ENCODE peak calls at places on chromosomes 13 and 19, in eight cellular contexts. One of them, this sample, is unnamed.

GRCh38 chr13:110444226-110444653 is 117.3 kb downstream of the RAB20 start:
- DNase-seq in T follicular helper cell: no peak
- DNase-seq in endothelial cell: no peak
- DNase-seq in left colon: no peak
- DNase-seq in central memory CD8-positive, alpha-beta T cell: no peak
- DNase-seq in stimulated activated CD4-positive, alpha-beta T cell treated with anti-CD3 and anti-CD28 coated beads, Interleukin-12 subunit alpha, Interleukin-12 subunit beta, amount 100 ng/mL, for 24 hours: no peak
- DNase-seq in activated naive CD8-positive, alpha-beta T cell treated with anti-CD3 and anti-CD28 coated beads, Interleukin-2, amount 10 ng/mL, durations not matched to agents 7 days and 5 days: no peak
- DNase-seq in hypothalamus: no peak
- DNase-seq in this sample: no peak

GRCh38 chr19:51142119-51142518 is at the start of gene SIGLEC7:
- DNase-seq in T follicular helper cell: no peak
- DNase-seq in endothelial cell: no peak
- DNase-seq in left colon: no peak
- DNase-seq in central memory CD8-positive, alpha-beta T cell: no peak
- DNase-seq in stimulated activated CD4-positive, alpha-beta T cell treated with anti-CD3 and anti-CD28 coated beads, Interleukin-12 subunit alpha, Interleukin-12 subunit beta, amount 100 ng/mL, for 24 hours: no peak
- DNase-seq in activated naive CD8-positive, alpha-beta T cell treated with anti-CD3 and anti-CD28 coated beads, Interleukin-2, amount 10 ng/mL, durations not matched to agents 7 days and 5 days: no peak
- DNase-seq in hypothalamus: peak
- DNase-seq in this sample: no peak

GRCh38 chr19:13040232-13040915 is 45.1 kb downstream of the NFIX start:
- DNase-seq in T follicular helper cell: no peak
- DNase-seq in endothelial cell: no peak
- DNase-seq in left colon: no peak
- DNase-seq in central memory CD8-positive, alpha-beta T cell: no peak
- DNase-seq in stimulated activated CD4-positive, alpha-beta T cell treated with anti-CD3 and anti-CD28 coated beads, Interleukin-12 subunit alpha, Interleukin-12 subunit beta, amount 100 ng/mL, for 24 hours: no peak
- DNase-seq in activated naive CD8-positive, alpha-beta T cell treated with anti-CD3 and anti-CD28 coated beads, Interleukin-2, amount 10 ng/mL, durations not matched to agents 7 days and 5 days: no peak
- DNase-seq in hypothalamus: no peak
- DNase-seq in this sample: no peak

GRCh38 chr13:97140611-97141010 is 81.5 kb upstream of the MBNL2 start:
- DNase-seq in T follicular helper cell: no peak
- DNase-seq in endothelial cell: no peak
- DNase-seq in left colon: no peak
- DNase-seq in central memory CD8-positive, alpha-beta T cell: no peak
- DNase-seq in stimulated activated CD4-positive, alpha-beta T cell treated with anti-CD3 and anti-CD28 coated beads, Interleukin-12 subunit alpha, Interleukin-12 subunit beta, amount 100 ng/mL, for 24 hours: no peak
- DNase-seq in activated naive CD8-positive, alpha-beta T cell treated with anti-CD3 and anti-CD28 coated beads, Interleukin-2, amount 10 ng/mL, durations not matched to agents 7 days and 5 days: no peak
- DNase-seq in hypothalamus: no peak
- DNase-seq in this sample: no peak

GRCh38 chr19:3851254-3852176 is 17.3 kb downstream of the ZFR2 start:
- DNase-seq in T follicular helper cell: no peak
- DNase-seq in endothelial cell: no peak
- DNase-seq in left colon: no peak
- DNase-seq in central memory CD8-positive, alpha-beta T cell: no peak
- DNase-seq in stimulated activated CD4-positive, alpha-beta T cell treated with anti-CD3 and anti-CD28 coated beads, Interleukin-12 subunit alpha, Interleukin-12 subunit beta, amount 100 ng/mL, for 24 hours: no peak
- DNase-seq in activated naive CD8-positive, alpha-beta T cell treated with anti-CD3 and anti-CD28 coated beads, Interleukin-2, amount 10 ng/mL, durations not matched to agents 7 days and 5 days: no peak
- DNase-seq in hypothalamus: no peak
- DNase-seq in this sample: no peak

GRCh38 chr19:1590641-1591397 is 1.8 kb downstream of the MBD3 start:
- DNase-seq in T follicular helper cell: no peak
- DNase-seq in endothelial cell: no peak
- DNase-seq in left colon: no peak
- DNase-seq in central memory CD8-positive, alpha-beta T cell: no peak
- DNase-seq in stimulated activated CD4-positive, alpha-beta T cell treated with anti-CD3 and anti-CD28 coated beads, Interleukin-12 subunit alpha, Interleukin-12 subunit beta, amount 100 ng/mL, for 24 hours: no peak
- DNase-seq in activated naive CD8-positive, alpha-beta T cell treated with anti-CD3 and anti-CD28 coated beads, Interleukin-2, amount 10 ng/mL, durations not matched to agents 7 days and 5 days: peak
- DNase-seq in hypothalamus: no peak
- DNase-seq in this sample: peak

GRCh38 chr13:40910324-40911050 is 108.6 kb downstream of the ELF1 start:
- DNase-seq in T follicular helper cell: no peak
- DNase-seq in endothelial cell: no peak
- DNase-seq in left colon: no peak
- DNase-seq in central memory CD8-positive, alpha-beta T cell: no peak
- DNase-seq in stimulated activated CD4-positive, alpha-beta T cell treated with anti-CD3 and anti-CD28 coated beads, Interleukin-12 subunit alpha, Interleukin-12 subunit beta, amount 100 ng/mL, for 24 hours: no peak
- DNase-seq in activated naive CD8-positive, alpha-beta T cell treated with anti-CD3 and anti-CD28 coated beads, Interleukin-2, amount 10 ng/mL, durations not matched to agents 7 days and 5 days: no peak
- DNase-seq in hypothalamus: no peak
- DNase-seq in this sample: no peak

GRCh38 chr19:12521996-12522395 is 29.3 kb downstream of the ZNF564 start:
- DNase-seq in T follicular helper cell: no peak
- DNase-seq in endothelial cell: no peak
- DNase-seq in left colon: no peak
- DNase-seq in central memory CD8-positive, alpha-beta T cell: no peak
- DNase-seq in stimulated activated CD4-positive, alpha-beta T cell treated with anti-CD3 and anti-CD28 coated beads, Interleukin-12 subunit alpha, Interleukin-12 subunit beta, amount 100 ng/mL, for 24 hours: no peak
- DNase-seq in activated naive CD8-positive, alpha-beta T cell treated with anti-CD3 and anti-CD28 coated beads, Interleukin-2, amount 10 ng/mL, durations not matched to agents 7 days and 5 days: no peak
- DNase-seq in hypothalamus: no peak
- DNase-seq in this sample: no peak

GRCh38 chr19:53942001-53942786 is 20.5 kb upstream of the CACNG8 start:
- DNase-seq in T follicular helper cell: no peak
- DNase-seq in endothelial cell: peak
- DNase-seq in left colon: no peak
- DNase-seq in central memory CD8-positive, alpha-beta T cell: no peak
- DNase-seq in stimulated activated CD4-positive, alpha-beta T cell treated with anti-CD3 and anti-CD28 coated beads, Interleukin-12 subunit alpha, Interleukin-12 subunit beta, amount 100 ng/mL, for 24 hours: no peak
- DNase-seq in activated naive CD8-positive, alpha-beta T cell treated with anti-CD3 and anti-CD28 coated beads, Interleukin-2, amount 10 ng/mL, durations not matched to agents 7 days and 5 days: peak
- DNase-seq in hypothalamus: no peak
- DNase-seq in this sample: no peak

GRCh38 chr19:57192064-57192395 is 730 bp downstream of the ZNF264 start:
- DNase-seq in T follicular helper cell: no peak
- DNase-seq in endothelial cell: no peak
- DNase-seq in left colon: no peak
- DNase-seq in central memory CD8-positive, alpha-beta T cell: no peak
- DNase-seq in stimulated activated CD4-positive, alpha-beta T cell treated with anti-CD3 and anti-CD28 coated beads, Interleukin-12 subunit alpha, Interleukin-12 subunit beta, amount 100 ng/mL, for 24 hours: no peak
- DNase-seq in activated naive CD8-positive, alpha-beta T cell treated with anti-CD3 and anti-CD28 coated beads, Interleukin-2, amount 10 ng/mL, durations not matched to agents 7 days and 5 days: no peak
- DNase-seq in hypothalamus: no peak
- DNase-seq in this sample: no peak

GRCh38 chr19:13033244-13033643 is 38.0 kb downstream of the NFIX start:
- DNase-seq in T follicular helper cell: no peak
- DNase-seq in endothelial cell: no peak
- DNase-seq in left colon: no peak
- DNase-seq in central memory CD8-positive, alpha-beta T cell: no peak
- DNase-seq in stimulated activated CD4-positive, alpha-beta T cell treated with anti-CD3 and anti-CD28 coated beads, Interleukin-12 subunit alpha, Interleukin-12 subunit beta, amount 100 ng/mL, for 24 hours: no peak
- DNase-seq in activated naive CD8-positive, alpha-beta T cell treated with anti-CD3 and anti-CD28 coated beads, Interleukin-2, amount 10 ng/mL, durations not matched to agents 7 days and 5 days: no peak
- DNase-seq in hypothalamus: no peak
- DNase-seq in this sample: no peak

GRCh38 chr19:49679832-49680472 is 2.9 kb downstream of the PRMT1 start:
- DNase-seq in T follicular helper cell: no peak
- DNase-seq in endothelial cell: no peak
- DNase-seq in left colon: no peak
- DNase-seq in central memory CD8-positive, alpha-beta T cell: no peak
- DNase-seq in stimulated activated CD4-positive, alpha-beta T cell treated with anti-CD3 and anti-CD28 coated beads, Interleukin-12 subunit alpha, Interleukin-12 subunit beta, amount 100 ng/mL, for 24 hours: no peak
- DNase-seq in activated naive CD8-positive, alpha-beta T cell treated with anti-CD3 and anti-CD28 coated beads, Interleukin-2, amount 10 ng/mL, durations not matched to agents 7 days and 5 days: no peak
- DNase-seq in hypothalamus: no peak
- DNase-seq in this sample: no peak

GRCh38 chr19:38003427-38004099 is 96.6 kb downstream of the SIPA1L3 start:
- DNase-seq in T follicular helper cell: no peak
- DNase-seq in endothelial cell: peak
- DNase-seq in left colon: peak
- DNase-seq in central memory CD8-positive, alpha-beta T cell: no peak
- DNase-seq in stimulated activated CD4-positive, alpha-beta T cell treated with anti-CD3 and anti-CD28 coated beads, Interleukin-12 subunit alpha, Interleukin-12 subunit beta, amount 100 ng/mL, for 24 hours: no peak
- DNase-seq in activated naive CD8-positive, alpha-beta T cell treated with anti-CD3 and anti-CD28 coated beads, Interleukin-2, amount 10 ng/mL, durations not matched to agents 7 days and 5 days: no peak
- DNase-seq in hypothalamus: peak
- DNase-seq in this sample: peak

GRCh38 chr13:113973218-113974164 is at the start of gene C13orf46:
- DNase-seq in T follicular helper cell: no peak
- DNase-seq in endothelial cell: no peak
- DNase-seq in left colon: peak
- DNase-seq in central memory CD8-positive, alpha-beta T cell: no peak
- DNase-seq in stimulated activated CD4-positive, alpha-beta T cell treated with anti-CD3 and anti-CD28 coated beads, Interleukin-12 subunit alpha, Interleukin-12 subunit beta, amount 100 ng/mL, for 24 hours: no peak
- DNase-seq in activated naive CD8-positive, alpha-beta T cell treated with anti-CD3 and anti-CD28 coated beads, Interleukin-2, amount 10 ng/mL, durations not matched to agents 7 days and 5 days: no peak
- DNase-seq in hypothalamus: no peak
- DNase-seq in this sample: no peak

GRCh38 chr13:113774177-113775107 is 15.4 kb downstream of the TMEM255B start:
- DNase-seq in T follicular helper cell: no peak
- DNase-seq in endothelial cell: no peak
- DNase-seq in left colon: no peak
- DNase-seq in central memory CD8-positive, alpha-beta T cell: no peak
- DNase-seq in stimulated activated CD4-positive, alpha-beta T cell treated with anti-CD3 and anti-CD28 coated beads, Interleukin-12 subunit alpha, Interleukin-12 subunit beta, amount 100 ng/mL, for 24 hours: no peak
- DNase-seq in activated naive CD8-positive, alpha-beta T cell treated with anti-CD3 and anti-CD28 coated beads, Interleukin-2, amount 10 ng/mL, durations not matched to agents 7 days and 5 days: no peak
- DNase-seq in hypothalamus: no peak
- DNase-seq in this sample: no peak

GRCh38 chr19:58499021-58499927 is 12.5 kb downstream of the SLC27A5 start:
- DNase-seq in T follicular helper cell: peak
- DNase-seq in endothelial cell: peak
- DNase-seq in left colon: peak
- DNase-seq in central memory CD8-positive, alpha-beta T cell: peak
- DNase-seq in stimulated activated CD4-positive, alpha-beta T cell treated with anti-CD3 and anti-CD28 coated beads, Interleukin-12 subunit alpha, Interleukin-12 subunit beta, amount 100 ng/mL, for 24 hours: peak
- DNase-seq in activated naive CD8-positive, alpha-beta T cell treated with anti-CD3 and anti-CD28 coated beads, Interleukin-2, amount 10 ng/mL, durations not matched to agents 7 days and 5 days: peak
- DNase-seq in hypothalamus: peak
- DNase-seq in this sample: peak

GRCh38 chr13:102185375-102185984 is 216.4 kb downstream of the FGF14 start:
- DNase-seq in T follicular helper cell: no peak
- DNase-seq in endothelial cell: no peak
- DNase-seq in left colon: no peak
- DNase-seq in central memory CD8-positive, alpha-beta T cell: no peak
- DNase-seq in stimulated activated CD4-positive, alpha-beta T cell treated with anti-CD3 and anti-CD28 coated beads, Interleukin-12 subunit alpha, Interleukin-12 subunit beta, amount 100 ng/mL, for 24 hours: no peak
- DNase-seq in activated naive CD8-positive, alpha-beta T cell treated with anti-CD3 and anti-CD28 coated beads, Interleukin-2, amount 10 ng/mL, durations not matched to agents 7 days and 5 days: no peak
- DNase-seq in hypothalamus: no peak
- DNase-seq in this sample: no peak

GRCh38 chr13:104477256-104477655 is 1411.0 kb upstream of the SLC10A2 start:
- DNase-seq in T follicular helper cell: no peak
- DNase-seq in endothelial cell: no peak
- DNase-seq in left colon: no peak
- DNase-seq in central memory CD8-positive, alpha-beta T cell: no peak
- DNase-seq in stimulated activated CD4-positive, alpha-beta T cell treated with anti-CD3 and anti-CD28 coated beads, Interleukin-12 subunit alpha, Interleukin-12 subunit beta, amount 100 ng/mL, for 24 hours: no peak
- DNase-seq in activated naive CD8-positive, alpha-beta T cell treated with anti-CD3 and anti-CD28 coated beads, Interleukin-2, amount 10 ng/mL, durations not matched to agents 7 days and 5 days: no peak
- DNase-seq in hypothalamus: no peak
- DNase-seq in this sample: no peak

GRCh38 chr13:23505007-23505406 is 65.2 kb upstream of the TNFRSF19 start:
- DNase-seq in T follicular helper cell: no peak
- DNase-seq in endothelial cell: no peak
- DNase-seq in left colon: no peak
- DNase-seq in central memory CD8-positive, alpha-beta T cell: no peak
- DNase-seq in stimulated activated CD4-positive, alpha-beta T cell treated with anti-CD3 and anti-CD28 coated beads, Interleukin-12 subunit alpha, Interleukin-12 subunit beta, amount 100 ng/mL, for 24 hours: no peak
- DNase-seq in activated naive CD8-positive, alpha-beta T cell treated with anti-CD3 and anti-CD28 coated beads, Interleukin-2, amount 10 ng/mL, durations not matched to agents 7 days and 5 days: no peak
- DNase-seq in hypothalamus: no peak
- DNase-seq in this sample: no peak

GRCh38 chr13:81396172-81396571 is 1055.2 kb upstream of the SPRY2 start:
- DNase-seq in T follicular helper cell: no peak
- DNase-seq in endothelial cell: no peak
- DNase-seq in left colon: no peak
- DNase-seq in central memory CD8-positive, alpha-beta T cell: no peak
- DNase-seq in stimulated activated CD4-positive, alpha-beta T cell treated with anti-CD3 and anti-CD28 coated beads, Interleukin-12 subunit alpha, Interleukin-12 subunit beta, amount 100 ng/mL, for 24 hours: no peak
- DNase-seq in activated naive CD8-positive, alpha-beta T cell treated with anti-CD3 and anti-CD28 coated beads, Interleukin-2, amount 10 ng/mL, durations not matched to agents 7 days and 5 days: no peak
- DNase-seq in hypothalamus: no peak
- DNase-seq in this sample: no peak

GRCh38 chr19:48964205-48965032 is 690 bp upstream of the FTL start:
- DNase-seq in T follicular helper cell: no peak
- DNase-seq in endothelial cell: no peak
- DNase-seq in left colon: no peak
- DNase-seq in central memory CD8-positive, alpha-beta T cell: no peak
- DNase-seq in stimulated activated CD4-positive, alpha-beta T cell treated with anti-CD3 and anti-CD28 coated beads, Interleukin-12 subunit alpha, Interleukin-12 subunit beta, amount 100 ng/mL, for 24 hours: no peak
- DNase-seq in activated naive CD8-positive, alpha-beta T cell treated with anti-CD3 and anti-CD28 coated beads, Interleukin-2, amount 10 ng/mL, durations not matched to agents 7 days and 5 days: no peak
- DNase-seq in hypothalamus: no peak
- DNase-seq in this sample: no peak

GRCh38 chr13:31801088-31801487 is 61.8 kb downstream of the RXFP2 start:
- DNase-seq in T follicular helper cell: no peak
- DNase-seq in endothelial cell: no peak
- DNase-seq in left colon: no peak
- DNase-seq in central memory CD8-positive, alpha-beta T cell: no peak
- DNase-seq in stimulated activated CD4-positive, alpha-beta T cell treated with anti-CD3 and anti-CD28 coated beads, Interleukin-12 subunit alpha, Interleukin-12 subunit beta, amount 100 ng/mL, for 24 hours: no peak
- DNase-seq in activated naive CD8-positive, alpha-beta T cell treated with anti-CD3 and anti-CD28 coated beads, Interleukin-2, amount 10 ng/mL, durations not matched to agents 7 days and 5 days: no peak
- DNase-seq in hypothalamus: no peak
- DNase-seq in this sample: no peak

GRCh38 chr13:98291658-98292057 is 114.6 kb upstream of the RNF113B start:
- DNase-seq in T follicular helper cell: no peak
- DNase-seq in endothelial cell: no peak
- DNase-seq in left colon: no peak
- DNase-seq in central memory CD8-positive, alpha-beta T cell: no peak
- DNase-seq in stimulated activated CD4-positive, alpha-beta T cell treated with anti-CD3 and anti-CD28 coated beads, Interleukin-12 subunit alpha, Interleukin-12 subunit beta, amount 100 ng/mL, for 24 hours: no peak
- DNase-seq in activated naive CD8-positive, alpha-beta T cell treated with anti-CD3 and anti-CD28 coated beads, Interleukin-2, amount 10 ng/mL, durations not matched to agents 7 days and 5 days: no peak
- DNase-seq in hypothalamus: no peak
- DNase-seq in this sample: no peak

GRCh38 chr13:30371649-30372265 is 50.5 kb upstream of the UBE2L5 start:
- DNase-seq in T follicular helper cell: peak
- DNase-seq in endothelial cell: no peak
- DNase-seq in left colon: peak
- DNase-seq in central memory CD8-positive, alpha-beta T cell: peak
- DNase-seq in stimulated activated CD4-positive, alpha-beta T cell treated with anti-CD3 and anti-CD28 coated beads, Interleukin-12 subunit alpha, Interleukin-12 subunit beta, amount 100 ng/mL, for 24 hours: no peak
- DNase-seq in activated naive CD8-positive, alpha-beta T cell treated with anti-CD3 and anti-CD28 coated beads, Interleukin-2, amount 10 ng/mL, durations not matched to agents 7 days and 5 days: peak
- DNase-seq in hypothalamus: no peak
- DNase-seq in this sample: no peak

GRCh38 chr19:19650331-19650730 is 6.9 kb upstream of the GMIP start:
- DNase-seq in T follicular helper cell: no peak
- DNase-seq in endothelial cell: no peak
- DNase-seq in left colon: no peak
- DNase-seq in central memory CD8-positive, alpha-beta T cell: no peak
- DNase-seq in stimulated activated CD4-positive, alpha-beta T cell treated with anti-CD3 and anti-CD28 coated beads, Interleukin-12 subunit alpha, Interleukin-12 subunit beta, amount 100 ng/mL, for 24 hours: no peak
- DNase-seq in activated naive CD8-positive, alpha-beta T cell treated with anti-CD3 and anti-CD28 coated beads, Interleukin-2, amount 10 ng/mL, durations not matched to agents 7 days and 5 days: no peak
- DNase-seq in hypothalamus: no peak
- DNase-seq in this sample: no peak

GRCh38 chr19:49231389-49231788 is 73.8 kb downstream of the TRPM4 start:
- DNase-seq in T follicular helper cell: no peak
- DNase-seq in endothelial cell: no peak
- DNase-seq in left colon: no peak
- DNase-seq in central memory CD8-positive, alpha-beta T cell: no peak
- DNase-seq in stimulated activated CD4-positive, alpha-beta T cell treated with anti-CD3 and anti-CD28 coated beads, Interleukin-12 subunit alpha, Interleukin-12 subunit beta, amount 100 ng/mL, for 24 hours: no peak
- DNase-seq in activated naive CD8-positive, alpha-beta T cell treated with anti-CD3 and anti-CD28 coated beads, Interleukin-2, amount 10 ng/mL, durations not matched to agents 7 days and 5 days: no peak
- DNase-seq in hypothalamus: no peak
- DNase-seq in this sample: no peak

GRCh38 chr19:17406039-17406886 is 833 bp upstream of the BST2 start:
- DNase-seq in T follicular helper cell: no peak
- DNase-seq in endothelial cell: no peak
- DNase-seq in left colon: no peak
- DNase-seq in central memory CD8-positive, alpha-beta T cell: no peak
- DNase-seq in stimulated activated CD4-positive, alpha-beta T cell treated with anti-CD3 and anti-CD28 coated beads, Interleukin-12 subunit alpha, Interleukin-12 subunit beta, amount 100 ng/mL, for 24 hours: no peak
- DNase-seq in activated naive CD8-positive, alpha-beta T cell treated with anti-CD3 and anti-CD28 coated beads, Interleukin-2, amount 10 ng/mL, durations not matched to agents 7 days and 5 days: peak
- DNase-seq in hypothalamus: no peak
- DNase-seq in this sample: no peak

GRCh38 chr19:4974855-4975469 is 6.0 kb downstream of the KDM4B start:
- DNase-seq in T follicular helper cell: no peak
- DNase-seq in endothelial cell: no peak
- DNase-seq in left colon: no peak
- DNase-seq in central memory CD8-positive, alpha-beta T cell: no peak
- DNase-seq in stimulated activated CD4-positive, alpha-beta T cell treated with anti-CD3 and anti-CD28 coated beads, Interleukin-12 subunit alpha, Interleukin-12 subunit beta, amount 100 ng/mL, for 24 hours: no peak
- DNase-seq in activated naive CD8-positive, alpha-beta T cell treated with anti-CD3 and anti-CD28 coated beads, Interleukin-2, amount 10 ng/mL, durations not matched to agents 7 days and 5 days: no peak
- DNase-seq in hypothalamus: no peak
- DNase-seq in this sample: peak

GRCh38 chr19:40811478-40812341 is 12.7 kb downstream of the EGLN2 start:
- DNase-seq in T follicular helper cell: no peak
- DNase-seq in endothelial cell: no peak
- DNase-seq in left colon: no peak
- DNase-seq in central memory CD8-positive, alpha-beta T cell: no peak
- DNase-seq in stimulated activated CD4-positive, alpha-beta T cell treated with anti-CD3 and anti-CD28 coated beads, Interleukin-12 subunit alpha, Interleukin-12 subunit beta, amount 100 ng/mL, for 24 hours: no peak
- DNase-seq in activated naive CD8-positive, alpha-beta T cell treated with anti-CD3 and anti-CD28 coated beads, Interleukin-2, amount 10 ng/mL, durations not matched to agents 7 days and 5 days: peak
- DNase-seq in hypothalamus: no peak
- DNase-seq in this sample: no peak

GRCh38 chr13:28137556-28137955 is 789 bp upstream of the PAN3 start:
- DNase-seq in T follicular helper cell: no peak
- DNase-seq in endothelial cell: no peak
- DNase-seq in left colon: no peak
- DNase-seq in central memory CD8-positive, alpha-beta T cell: no peak
- DNase-seq in stimulated activated CD4-positive, alpha-beta T cell treated with anti-CD3 and anti-CD28 coated beads, Interleukin-12 subunit alpha, Interleukin-12 subunit beta, amount 100 ng/mL, for 24 hours: no peak
- DNase-seq in activated naive CD8-positive, alpha-beta T cell treated with anti-CD3 and anti-CD28 coated beads, Interleukin-2, amount 10 ng/mL, durations not matched to agents 7 days and 5 days: no peak
- DNase-seq in hypothalamus: no peak
- DNase-seq in this sample: no peak

GRCh38 chr13:40190656-40191100 is 475.8 kb downstream of the FOXO1 start:
- DNase-seq in T follicular helper cell: peak
- DNase-seq in endothelial cell: no peak
- DNase-seq in left colon: no peak
- DNase-seq in central memory CD8-positive, alpha-beta T cell: peak
- DNase-seq in stimulated activated CD4-positive, alpha-beta T cell treated with anti-CD3 and anti-CD28 coated beads, Interleukin-12 subunit alpha, Interleukin-12 subunit beta, amount 100 ng/mL, for 24 hours: peak
- DNase-seq in activated naive CD8-positive, alpha-beta T cell treated with anti-CD3 and anti-CD28 coated beads, Interleukin-2, amount 10 ng/mL, durations not matched to agents 7 days and 5 days: peak
- DNase-seq in hypothalamus: peak
- DNase-seq in this sample: no peak

GRCh38 chr19:20471441-20471840 is 94.1 kb downstream of the ZNF737 start:
- DNase-seq in T follicular helper cell: no peak
- DNase-seq in endothelial cell: no peak
- DNase-seq in left colon: no peak
- DNase-seq in central memory CD8-positive, alpha-beta T cell: no peak
- DNase-seq in stimulated activated CD4-positive, alpha-beta T cell treated with anti-CD3 and anti-CD28 coated beads, Interleukin-12 subunit alpha, Interleukin-12 subunit beta, amount 100 ng/mL, for 24 hours: no peak
- DNase-seq in activated naive CD8-positive, alpha-beta T cell treated with anti-CD3 and anti-CD28 coated beads, Interleukin-2, amount 10 ng/mL, durations not matched to agents 7 days and 5 days: no peak
- DNase-seq in hypothalamus: no peak
- DNase-seq in this sample: no peak

GRCh38 chr19:48760514-48761221 is 5.3 kb downstream of the FGF21 start:
- DNase-seq in T follicular helper cell: no peak
- DNase-seq in endothelial cell: no peak
- DNase-seq in left colon: no peak
- DNase-seq in central memory CD8-positive, alpha-beta T cell: no peak
- DNase-seq in stimulated activated CD4-positive, alpha-beta T cell treated with anti-CD3 and anti-CD28 coated beads, Interleukin-12 subunit alpha, Interleukin-12 subunit beta, amount 100 ng/mL, for 24 hours: no peak
- DNase-seq in activated naive CD8-positive, alpha-beta T cell treated with anti-CD3 and anti-CD28 coated beads, Interleukin-2, amount 10 ng/mL, durations not matched to agents 7 days and 5 days: no peak
- DNase-seq in hypothalamus: no peak
- DNase-seq in this sample: no peak

GRCh38 chr19:46967578-46968018 is 52.0 kb upstream of the NPAS1 start:
- DNase-seq in T follicular helper cell: no peak
- DNase-seq in endothelial cell: no peak
- DNase-seq in left colon: peak
- DNase-seq in central memory CD8-positive, alpha-beta T cell: peak
- DNase-seq in stimulated activated CD4-positive, alpha-beta T cell treated with anti-CD3 and anti-CD28 coated beads, Interleukin-12 subunit alpha, Interleukin-12 subunit beta, amount 100 ng/mL, for 24 hours: no peak
- DNase-seq in activated naive CD8-positive, alpha-beta T cell treated with anti-CD3 and anti-CD28 coated beads, Interleukin-2, amount 10 ng/mL, durations not matched to agents 7 days and 5 days: peak
- DNase-seq in hypothalamus: no peak
- DNase-seq in this sample: no peak